ENCODE peak calls at places on chromosomes 16 and 17, in nine cellular contexts. J, W, R, H, I, Y, Q, N and B are unnamed samples.
A peak's percentile ranks its signal among the peaks of the same experiment; 100 is the strongest.

GRCh38 chr16:29719063-29719462 is 26.7 kb downstream of the C16orf54 start:
- DNase-seq in J (no peak), W (no peak), R (no peak), H (no peak), I (no peak), Y (no peak), Q (no peak), N (no peak), B (no peak)

GRCh38 chr17:333626-334396 is 18.8 kb downstream of the RPH3AL start:
- DNase-seq in J (peak; percentile 71), W (no peak), R (peak; percentile 19), H (peak; percentile 93), I (peak; percentile 91), Y (no peak), Q (no peak), N (peak; percentile 78), B (no peak)

GRCh38 chr16:35339337-35339736 is 1879.9 kb downstream of the TP53TG3F start:
- DNase-seq in J (no peak), W (no peak), R (no peak), H (no peak), I (no peak), Y (no peak), Q (no peak), N (no peak), B (no peak)

GRCh38 chr17:79801156-79802038 is 4.5 kb upstream of the CBX8 start:
- DNase-seq in J (no peak), W (no peak), R (no peak), H (peak; percentile 58), I (no peak), Y (no peak), Q (no peak), N (no peak), B (no peak)

GRCh38 chr17:81427446-81428120 is 32.3 kb downstream of the BAHCC1 start:
- DNase-seq in J (peak; percentile 85), W (no peak), R (no peak), H (peak; percentile 79), I (peak; percentile 83), Y (no peak), Q (no peak), N (peak; percentile 97), B (no peak)

GRCh38 chr17:12736526-12736925 is 52.8 kb upstream of the ARHGAP44 start:
- DNase-seq in J (no peak), W (no peak), R (no peak), H (no peak), I (no peak), Y (no peak), Q (no peak), N (no peak), B (no peak)

GRCh38 chr17:57708401-57708800 is 36.7 kb downstream of the CCDC182 start:
- DNase-seq in J (no peak), W (no peak), R (no peak), H (no peak), I (no peak), Y (no peak), Q (no peak), N (peak; percentile 55), B (no peak)

GRCh38 chr16:73064227-73064995 is 16.5 kb upstream of the ZFHX3 start:
- DNase-seq in J (no peak), W (no peak), R (peak; percentile 81), H (peak; percentile 69), I (peak; percentile 61), Y (no peak), Q (no peak), N (no peak), B (no peak)

GRCh38 chr17:57438031-57438731 is 181.9 kb downstream of the MSI2 start:
- DNase-seq in J (no peak), W (no peak), R (no peak), H (no peak), I (no peak), Y (no peak), Q (no peak), N (peak; percentile 82), B (peak; percentile 79)

GRCh38 chr16:81796585-81797346 is 17.7 kb downstream of the PLCG2 start:
- DNase-seq in J (no peak), W (no peak), R (no peak), H (no peak), I (no peak), Y (no peak), Q (no peak), N (no peak), B (no peak)

GRCh38 chr16:87065781-87066694 is 251.2 kb downstream of the C16orf95 start:
- DNase-seq in J (no peak), W (no peak), R (no peak), H (no peak), I (no peak), Y (no peak), Q (no peak), N (no peak), B (no peak)

GRCh38 chr17:31425646-31426045 is 34.2 kb downstream of the RAB11FIP4 start:
- DNase-seq in J (no peak), W (no peak), R (no peak), H (peak; percentile 82), I (peak; percentile 56), Y (no peak), Q (no peak), N (peak; percentile 66), B (no peak)

GRCh38 chr17:19386974-19387920 is at the start of gene MFAP4:
- DNase-seq in J (no peak), W (no peak), R (peak; percentile 97), H (peak; percentile 92), I (peak; percentile 84), Y (no peak), Q (no peak), N (peak; percentile 100), B (peak; percentile 45)

GRCh38 chr17:75645501-75645888 is 12.3 kb downstream of the SMIM5 start:
- DNase-seq in J (peak; percentile 82), W (no peak), R (no peak), H (no peak), I (no peak), Y (no peak), Q (peak; percentile 43), N (no peak), B (no peak)

GRCh38 chr16:30369091-30369937 is 980 bp downstream of the TBC1D10B start:
- DNase-seq in J (no peak), W (no peak), R (no peak), H (peak; percentile 68), I (peak; percentile 44), Y (no peak), Q (no peak), N (peak; percentile 44), B (no peak)

GRCh38 chr17:10183931-10184930 is 14.2 kb downstream of the GAS7 start:
- DNase-seq in J (no peak), W (no peak), R (no peak), H (no peak), I (no peak), Y (no peak), Q (no peak), N (no peak), B (no peak)

GRCh38 chr16:24769806-24770205 is 40.4 kb downstream of the TNRC6A start:
- DNase-seq in J (no peak), W (no peak), R (peak; percentile 75), H (no peak), I (no peak), Y (no peak), Q (no peak), N (no peak), B (no peak)

GRCh38 chr17:78589885-78590284 is 12.7 kb upstream of the DNAH17 start:
- DNase-seq in J (no peak), W (no peak), R (no peak), H (no peak), I (no peak), Y (no peak), Q (no peak), N (no peak), B (no peak)

GRCh38 chr17:78585231-78585630 is 8.0 kb upstream of the DNAH17 start:
- DNase-seq in J (no peak), W (no peak), R (no peak), H (no peak), I (no peak), Y (no peak), Q (no peak), N (peak; percentile 58), B (no peak)

GRCh38 chr17:78589031-78589675 is 12.0 kb upstream of the DNAH17 start:
- DNase-seq in J (no peak), W (no peak), R (no peak), H (no peak), I (no peak), Y (no peak), Q (no peak), N (no peak), B (no peak)

GRCh38 chr17:78591263-78591671 is 14.1 kb upstream of the DNAH17 start:
- DNase-seq in J (no peak), W (no peak), R (no peak), H (no peak), I (no peak), Y (no peak), Q (no peak), N (no peak), B (no peak)

GRCh38 chr17:78588258-78589030 is 11.2 kb upstream of the DNAH17 start:
- DNase-seq in J (no peak), W (no peak), R (no peak), H (no peak), I (no peak), Y (no peak), Q (no peak), N (no peak), B (no peak)
- H3K4me3 ChIP-seq in J (no peak overlapping the region), W (no peak overlapping the region), R (no peak overlapping the region), H (no peak overlapping the region), I (no peak overlapping the region), Y (no peak overlapping the region), Q (no peak overlapping the region), N (no peak overlapping the region), B (no peak overlapping the region)

GRCh38 chr17:42414782-42415409 is 8.2 kb downstream of the CAVIN1 start:
- DNase-seq in J (peak; percentile 73), W (no peak), R (no peak), H (no peak), I (peak; percentile 37), Y (no peak), Q (no peak), N (no peak), B (peak; percentile 93)
- H3K4me3 ChIP-seq in J (peak overlapping the region; percentile 18), W (no peak overlapping the region), R (no peak overlapping the region), H (no peak overlapping the region), I (peak overlapping the region; percentile 14), Y (peak overlapping the region; percentile 38), Q (no peak overlapping the region), N (no peak overlapping the region), B (peak overlapping the region; percentile 56)

DNA sequence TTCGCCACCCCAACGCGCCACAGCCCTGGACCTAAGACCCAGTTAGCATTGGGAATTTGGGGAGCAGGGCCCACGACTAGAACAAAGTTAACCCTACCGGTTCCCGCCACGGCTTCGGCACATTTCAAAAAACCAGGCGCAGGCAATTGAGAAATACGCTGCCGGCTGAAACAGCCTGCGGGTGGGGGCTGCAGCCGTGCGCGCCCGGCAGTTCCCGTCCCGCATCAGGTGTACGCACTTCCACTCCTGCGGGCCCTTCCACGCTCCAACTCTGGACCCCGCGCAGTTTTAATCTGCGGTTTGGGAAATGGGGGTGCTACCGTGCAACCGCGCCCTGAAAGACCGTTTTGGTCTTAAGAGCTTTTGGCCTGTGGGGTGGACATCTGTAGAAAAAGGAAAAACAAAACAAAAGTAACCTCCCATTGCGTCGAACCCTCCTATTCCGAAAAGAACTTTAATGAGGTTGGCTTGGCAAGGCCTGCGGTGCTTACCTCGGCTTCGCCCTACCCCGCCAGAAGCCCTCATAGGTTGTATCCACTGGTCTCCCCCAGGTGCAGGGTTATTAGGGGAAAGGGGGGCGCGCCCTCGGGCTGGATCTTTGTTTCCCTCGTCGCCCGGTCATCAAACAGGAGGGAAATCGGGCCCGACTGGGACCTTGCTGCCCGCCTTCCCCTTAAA is 7.1 kb downstream of the IRX5 start:
- DNase-seq in J (no peak), W (no peak), R (no peak), H (no peak), I (peak; percentile 34), Y (no peak), Q (no peak), N (no peak), B (no peak)
- H3K4me3 ChIP-seq in J (peak overlapping the region; percentile 68), W (no peak overlapping the region), R (no peak overlapping the region), H (peak overlapping the region; percentile 24), I (peak overlapping the region; percentile 46), Y (no peak overlapping the region), Q (no peak overlapping the region), N (no peak overlapping the region), B (no peak overlapping the region)

GRCh38 chr17:42683407-42684031 is 1.2 kb downstream of the CNTNAP1 start:
- DNase-seq in J (peak; percentile 71), W (no peak), R (no peak), H (peak; percentile 86), I (peak; percentile 57), Y (no peak), Q (no peak), N (no peak), B (no peak)
- H3K4me3 ChIP-seq in J (peak overlapping the region; percentile 47), W (peak overlapping the region; percentile 92), R (peak overlapping the region; percentile 88), H (peak overlapping the region; percentile 20), I (peak overlapping the region; percentile 43), Y (peak overlapping the region; percentile 54), Q (no peak overlapping the region), N (no peak overlapping the region), B (no peak overlapping the region)